ENCODE peak calls at places on chromosomes 13 and 19, in five cellular contexts. One of them, this sample, is unnamed.

GRCh38 chr19:3062165-3063105 is at the start of gene TLE5:
- DNase-seq in HL-60: no peak
- DNase-seq in A549: no peak
- DNase-seq in NCI-H2081: peak; percentile 68
- DNase-seq in activated CD8-positive, alpha-beta memory T cell treated with anti-CD3 and anti-CD28 coated beads, Interleukin-2, amount 10 ng/mL, durations not matched to agents 7 days and 5 days: peak; percentile 69
- DNase-seq in this sample: peak; percentile 35

GRCh38 chr13:110450941-110451340 is 110.6 kb downstream of the RAB20 start:
- DNase-seq in HL-60: no peak
- DNase-seq in A549: no peak
- DNase-seq in NCI-H2081: no peak
- DNase-seq in activated CD8-positive, alpha-beta memory T cell treated with anti-CD3 and anti-CD28 coated beads, Interleukin-2, amount 10 ng/mL, durations not matched to agents 7 days and 5 days: no peak
- DNase-seq in this sample: no peak

GRCh38 chr13:48571121-48571901 is 38.4 kb upstream of the RCBTB2 start:
- DNase-seq in HL-60: no peak
- DNase-seq in A549: no peak
- DNase-seq in NCI-H2081: no peak
- DNase-seq in activated CD8-positive, alpha-beta memory T cell treated with anti-CD3 and anti-CD28 coated beads, Interleukin-2, amount 10 ng/mL, durations not matched to agents 7 days and 5 days: no peak
- DNase-seq in this sample: no peak

GRCh38 chr13:93304868-93305613 is 78.4 kb downstream of the GPC6 start:
- DNase-seq in HL-60: no peak
- DNase-seq in A549: no peak
- DNase-seq in NCI-H2081: no peak
- DNase-seq in activated CD8-positive, alpha-beta memory T cell treated with anti-CD3 and anti-CD28 coated beads, Interleukin-2, amount 10 ng/mL, durations not matched to agents 7 days and 5 days: no peak
- DNase-seq in this sample: no peak

GRCh38 chr19:45146251-45146650 is 14.5 kb downstream of the NKPD1 start:
- DNase-seq in HL-60: peak; percentile 57
- DNase-seq in A549: no peak
- DNase-seq in NCI-H2081: no peak
- DNase-seq in activated CD8-positive, alpha-beta memory T cell treated with anti-CD3 and anti-CD28 coated beads, Interleukin-2, amount 10 ng/mL, durations not matched to agents 7 days and 5 days: no peak
- DNase-seq in this sample: no peak

GRCh38 chr13:88097541-88097940 is 426.4 kb downstream of the SLITRK5 start:
- DNase-seq in HL-60: no peak
- DNase-seq in A549: no peak
- DNase-seq in NCI-H2081: no peak
- DNase-seq in activated CD8-positive, alpha-beta memory T cell treated with anti-CD3 and anti-CD28 coated beads, Interleukin-2, amount 10 ng/mL, durations not matched to agents 7 days and 5 days: no peak
- DNase-seq in this sample: no peak

GRCh38 chr19:45817725-45818301 is 2.7 kb upstream of the RSPH6A start:
- DNase-seq in HL-60: no peak
- DNase-seq in A549: no peak
- DNase-seq in NCI-H2081: no peak
- DNase-seq in activated CD8-positive, alpha-beta memory T cell treated with anti-CD3 and anti-CD28 coated beads, Interleukin-2, amount 10 ng/mL, durations not matched to agents 7 days and 5 days: no peak
- DNase-seq in this sample: no peak

GRCh38 chr13:113051641-113052040 is 54.0 kb upstream of the F7 start:
- DNase-seq in HL-60: no peak
- DNase-seq in A549: no peak
- DNase-seq in NCI-H2081: no peak
- DNase-seq in activated CD8-positive, alpha-beta memory T cell treated with anti-CD3 and anti-CD28 coated beads, Interleukin-2, amount 10 ng/mL, durations not matched to agents 7 days and 5 days: no peak
- DNase-seq in this sample: no peak

GRCh38 chr19:12364391-12365093 is 941 bp downstream of the ZNF442 start:
- DNase-seq in HL-60: peak; percentile 2
- DNase-seq in A549: no peak
- DNase-seq in NCI-H2081: no peak
- DNase-seq in activated CD8-positive, alpha-beta memory T cell treated with anti-CD3 and anti-CD28 coated beads, Interleukin-2, amount 10 ng/mL, durations not matched to agents 7 days and 5 days: no peak
- DNase-seq in this sample: no peak

GRCh38 chr13:99812611-99813010 is 159.0 kb downstream of the ZIC5 start:
- DNase-seq in HL-60: no peak
- DNase-seq in A549: no peak
- DNase-seq in NCI-H2081: no peak
- DNase-seq in activated CD8-positive, alpha-beta memory T cell treated with anti-CD3 and anti-CD28 coated beads, Interleukin-2, amount 10 ng/mL, durations not matched to agents 7 days and 5 days: no peak
- DNase-seq in this sample: no peak

GRCh38 chr13:49587311-49587847 is 2.0 kb upstream of the RCBTB1 start:
- DNase-seq in HL-60: no peak
- DNase-seq in A549: no peak
- DNase-seq in NCI-H2081: no peak
- DNase-seq in activated CD8-positive, alpha-beta memory T cell treated with anti-CD3 and anti-CD28 coated beads, Interleukin-2, amount 10 ng/mL, durations not matched to agents 7 days and 5 days: no peak
- DNase-seq in this sample: no peak

GRCh38 chr19:34345934-34346333 is 19.1 kb upstream of the GPI start:
- DNase-seq in HL-60: peak; percentile 58
- DNase-seq in A549: peak; percentile 91
- DNase-seq in NCI-H2081: peak; percentile 81
- DNase-seq in activated CD8-positive, alpha-beta memory T cell treated with anti-CD3 and anti-CD28 coated beads, Interleukin-2, amount 10 ng/mL, durations not matched to agents 7 days and 5 days: peak; percentile 80
- DNase-seq in this sample: peak; percentile 11

GRCh38 chr13:42078113-42078769 is 29.8 kb downstream of the DGKH start:
- DNase-seq in HL-60: no peak
- DNase-seq in A549: no peak
- DNase-seq in NCI-H2081: no peak
- DNase-seq in activated CD8-positive, alpha-beta memory T cell treated with anti-CD3 and anti-CD28 coated beads, Interleukin-2, amount 10 ng/mL, durations not matched to agents 7 days and 5 days: no peak
- DNase-seq in this sample: no peak

GRCh38 chr19:7509625-7510024 is 6.3 kb upstream of the ZNF358 start:
- DNase-seq in HL-60: no peak
- DNase-seq in A549: no peak
- DNase-seq in NCI-H2081: no peak
- DNase-seq in activated CD8-positive, alpha-beta memory T cell treated with anti-CD3 and anti-CD28 coated beads, Interleukin-2, amount 10 ng/mL, durations not matched to agents 7 days and 5 days: no peak
- DNase-seq in this sample: no peak

GRCh38 chr13:33006646-33007045 is 9.6 kb upstream of the KL start:
- DNase-seq in HL-60: no peak
- DNase-seq in A549: no peak
- DNase-seq in NCI-H2081: no peak
- DNase-seq in activated CD8-positive, alpha-beta memory T cell treated with anti-CD3 and anti-CD28 coated beads, Interleukin-2, amount 10 ng/mL, durations not matched to agents 7 days and 5 days: no peak
- DNase-seq in this sample: no peak

GRCh38 chr19:979318-979741 is 4.8 kb upstream of the WDR18 start:
- DNase-seq in HL-60: no peak
- DNase-seq in A549: no peak
- DNase-seq in NCI-H2081: no peak
- DNase-seq in activated CD8-positive, alpha-beta memory T cell treated with anti-CD3 and anti-CD28 coated beads, Interleukin-2, amount 10 ng/mL, durations not matched to agents 7 days and 5 days: no peak
- DNase-seq in this sample: no peak

GRCh38 chr19:11399667-11400066 is 15.6 kb upstream of the EPOR start:
- DNase-seq in HL-60: no peak
- DNase-seq in A549: no peak
- DNase-seq in NCI-H2081: no peak
- DNase-seq in activated CD8-positive, alpha-beta memory T cell treated with anti-CD3 and anti-CD28 coated beads, Interleukin-2, amount 10 ng/mL, durations not matched to agents 7 days and 5 days: no peak
- DNase-seq in this sample: no peak

GRCh38 chr19:17716309-17716929 is 2.9 kb upstream of the MAP1S start:
- DNase-seq in HL-60: no peak
- DNase-seq in A549: no peak
- DNase-seq in NCI-H2081: no peak
- DNase-seq in activated CD8-positive, alpha-beta memory T cell treated with anti-CD3 and anti-CD28 coated beads, Interleukin-2, amount 10 ng/mL, durations not matched to agents 7 days and 5 days: no peak
- DNase-seq in this sample: no peak

GRCh38 chr19:41350735-41351338 is 2.9 kb downstream of the TGFB1 start:
- DNase-seq in HL-60: no peak
- DNase-seq in A549: no peak
- DNase-seq in NCI-H2081: no peak
- DNase-seq in activated CD8-positive, alpha-beta memory T cell treated with anti-CD3 and anti-CD28 coated beads, Interleukin-2, amount 10 ng/mL, durations not matched to agents 7 days and 5 days: no peak
- DNase-seq in this sample: no peak